ENCODE peak calls at places on chromosomes 11 and 22, in eight cellular contexts. M is tibial nerve, Q is GM23248, G is left ventricle myocardium inferior, I is transverse colon, B is breast epithelium, Y is body of pancreas, T is vagina. D is an unnamed sample. For H3K36me3, the result is how much of the 10 kb centered on the place peaks cover.

GRCh38 chr11:8247312-8247711 is 16.4 kb downstream of the LMO1 start:
- DNase-seq in M (no peak), Q (peak), G (no peak), I (peak), B (no peak), Y (peak), T (no peak), D (no peak)

GRCh38 chr22:29842740-29843139 is 4.7 kb upstream of the ASCC2 start:
- DNase-seq in M (no peak), Q (peak), G (no peak), I (no peak), B (no peak), Y (no peak), T (no peak), D (no peak)

GRCh38 chr11:121557348-121557747 is 104.6 kb upstream of the SORL1-AS1 start:
- DNase-seq in M (no peak), Q (no peak), G (no peak), I (no peak), B (no peak), Y (no peak), T (no peak), D (no peak)

GRCh38 chr11:67820079-67820478 is 145.7 kb upstream of the ALDH3B2 start:
- DNase-seq in M (no peak), Q (no peak), G (no peak), I (no peak), B (no peak), Y (no peak), T (no peak), D (no peak)

GRCh38 chr22:22721681-22722309 is 77.4 kb downstream of the GGTLC2 start:
- DNase-seq in M (no peak), Q (peak), G (no peak), I (no peak), B (no peak), Y (no peak), T (no peak), D (no peak)

GRCh38 chr11:117839936-117840813 is 15.6 kb upstream of the FXYD2 start:
- DNase-seq in M (no peak), Q (no peak), G (peak), I (peak), B (no peak), Y (no peak), T (peak), D (no peak)

GRCh38 chr11:57241311-57241972 is 4.4 kb upstream of the APLNR start:
- DNase-seq in M (no peak), Q (no peak), G (no peak), I (no peak), B (no peak), Y (no peak), T (no peak), D (no peak)

GRCh38 chr11:11027271-11027670 is 169.4 kb upstream of the ZBED5 start:
- DNase-seq in M (no peak), Q (peak), G (no peak), I (no peak), B (no peak), Y (no peak), T (no peak), D (no peak)

GRCh38 chr11:63847363-63847762 is 8.5 kb downstream of the MARK2 start:
- DNase-seq in M (no peak), Q (no peak), G (no peak), I (no peak), B (no peak), Y (peak), T (no peak), D (no peak)

GRCh38 chr11:8593935-8594909 is at the start of gene STK33:
- DNase-seq in M (no peak), Q (peak), G (peak), I (peak), B (no peak), Y (peak), T (no peak), D (no peak)

GRCh38 chr22:40502919-40503318 is 132.5 kb downstream of the SGSM3 start:
- DNase-seq in M (no peak), Q (no peak), G (no peak), I (no peak), B (no peak), Y (no peak), T (no peak), D (no peak)

GRCh38 chr22:27437570-27437969 is 364.0 kb downstream of the MN1 start:
- DNase-seq in M (no peak), Q (no peak), G (no peak), I (no peak), B (no peak), Y (no peak), T (no peak), D (no peak)
- H3K27ac ChIP-seq in M (no peak), Q (no peak), G (no peak), I (peak), B (no peak), Y (peak), T (no peak), D (no peak)

GRCh38 chr11:96524475-96524874 is 134.7 kb downstream of the JRKL start:
- DNase-seq in M (no peak), Q (peak), G (no peak), I (no peak), B (no peak), Y (no peak), T (no peak), D (no peak)
- H3K4me3 ChIP-seq in M (no peak), Q (no peak), G (no peak), I (no peak), B (no peak), Y (no peak), T (no peak), D (no peak)

GRCh38 chr22:26777402-26777801 is 120.0 kb downstream of the MIAT start:
- DNase-seq in M (no peak), Q (peak), G (no peak), I (no peak), B (no peak), Y (no peak), T (no peak), D (no peak)
- H3K36me3 ChIP-seq in M (half or more), Q (under half), G (half or more), I (under half), B (under half), Y (under half), T (under half), D (half or more)

DNA sequence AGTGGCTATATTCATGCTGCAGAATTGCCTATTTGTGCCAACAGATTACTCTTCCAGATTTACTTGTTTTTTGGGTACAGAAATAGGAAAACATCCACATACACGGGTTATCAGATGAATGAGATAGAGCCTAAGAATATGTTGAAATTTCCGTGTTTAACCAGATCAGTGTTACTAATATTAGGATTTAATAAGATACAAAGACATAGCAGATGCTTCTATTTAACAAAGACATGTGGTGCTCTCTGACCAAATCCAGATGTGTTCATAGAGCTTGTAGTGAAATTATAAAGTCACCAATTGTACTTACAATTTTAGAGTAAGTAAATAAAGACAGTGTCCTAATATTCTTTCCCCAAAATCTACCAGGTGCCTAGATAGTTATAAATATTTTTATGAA is 208.0 kb downstream of the CASP12 start:
- DNase-seq in M (no peak), Q (no peak), G (no peak), I (no peak), B (no peak), Y (no peak), T (no peak), D (no peak)
- H3K27ac ChIP-seq in M (no peak), Q (no peak), G (no peak), I (no peak), B (no peak), Y (no peak), T (no peak), D (no peak)

DNA sequence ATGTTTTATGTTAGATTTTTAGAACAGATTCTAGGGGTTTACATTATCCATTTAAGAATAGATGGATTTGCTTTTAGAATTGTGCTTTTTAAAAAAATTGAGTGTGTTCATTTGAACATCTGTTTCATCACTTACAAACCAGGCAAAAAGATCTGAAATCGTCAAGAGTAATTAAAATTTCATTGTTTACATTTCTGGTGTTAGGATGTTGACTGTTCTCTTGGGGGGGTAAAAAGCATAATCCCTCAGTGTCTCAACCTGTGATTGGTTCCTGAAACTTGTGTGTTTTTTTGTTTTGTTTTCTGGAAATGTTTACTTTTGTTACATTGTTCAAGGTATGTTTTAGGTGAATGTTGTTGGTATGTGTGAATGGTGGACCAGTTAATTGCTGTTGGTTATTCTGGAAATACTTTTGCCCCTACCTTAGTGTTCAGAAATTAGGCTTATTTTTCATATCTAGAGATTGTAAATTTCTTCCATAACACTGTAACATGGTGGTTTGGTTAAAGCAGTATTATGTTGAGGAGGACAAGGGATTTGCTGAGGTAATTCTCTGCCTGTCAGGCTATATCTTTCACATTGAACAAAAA is 4.8 kb downstream of the PCF11 start:
- DNase-seq in M (no peak), Q (no peak), G (no peak), I (no peak), B (no peak), Y (no peak), T (no peak), D (no peak)
- H3K4me3 ChIP-seq in M (no peak), Q (peak), G (peak), I (no peak), B (peak), Y (no peak), T (no peak), D (peak)

DNA sequence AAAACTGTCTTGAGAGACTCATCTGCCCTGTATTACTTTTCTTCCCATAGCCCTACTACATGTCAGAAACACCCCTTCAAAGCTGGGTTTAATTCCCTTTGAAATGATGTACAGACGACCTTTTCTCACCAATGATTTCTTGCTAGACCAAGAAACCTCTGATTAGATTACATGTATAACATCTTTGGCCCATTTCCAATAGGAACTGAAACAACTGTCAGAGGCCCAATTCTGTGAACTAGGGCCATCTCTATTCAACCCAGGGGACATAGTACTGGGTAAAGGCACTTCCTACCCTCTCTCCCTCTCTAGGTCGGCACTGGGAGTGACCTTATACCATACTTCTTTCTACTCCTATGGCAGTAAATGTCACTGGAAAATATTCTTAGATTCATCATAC is 19.4 kb downstream of the NPAT start:
- DNase-seq in M (no peak), Q (no peak), G (no peak), I (no peak), B (no peak), Y (no peak), T (no peak), D (no peak)
- H3K36me3 ChIP-seq in M (half or more), Q (under half), G (under half), I (under half), B (under half), Y (under half), T (under half), D (under half)

GRCh38 chr11:76277298-76278175 is 71.2 kb upstream of the WNT11 start:
- DNase-seq in M (no peak), Q (no peak), G (no peak), I (no peak), B (no peak), Y (no peak), T (no peak), D (no peak)

GRCh38 chr11:76275446-76275845 is 69.1 kb upstream of the WNT11 start:
- DNase-seq in M (no peak), Q (no peak), G (no peak), I (no peak), B (no peak), Y (no peak), T (no peak), D (no peak)

GRCh38 chr11:76278526-76278925 is 72.2 kb upstream of the WNT11 start:
- DNase-seq in M (no peak), Q (no peak), G (no peak), I (no peak), B (no peak), Y (no peak), T (no peak), D (no peak)

GRCh38 chr11:76276773-76277155 is 70.5 kb upstream of the WNT11 start:
- DNase-seq in M (no peak), Q (no peak), G (no peak), I (no peak), B (no peak), Y (no peak), T (no peak), D (no peak)

GRCh38 chr11:76276046-76276772 is 69.9 kb upstream of the WNT11 start:
- DNase-seq in M (no peak), Q (no peak), G (no peak), I (no peak), B (no peak), Y (no peak), T (no peak), D (no peak)
- H3K27ac ChIP-seq in M (no peak), Q (no peak), G (no peak), I (no peak), B (peak), Y (no peak), T (no peak), D (no peak)

DNA sequence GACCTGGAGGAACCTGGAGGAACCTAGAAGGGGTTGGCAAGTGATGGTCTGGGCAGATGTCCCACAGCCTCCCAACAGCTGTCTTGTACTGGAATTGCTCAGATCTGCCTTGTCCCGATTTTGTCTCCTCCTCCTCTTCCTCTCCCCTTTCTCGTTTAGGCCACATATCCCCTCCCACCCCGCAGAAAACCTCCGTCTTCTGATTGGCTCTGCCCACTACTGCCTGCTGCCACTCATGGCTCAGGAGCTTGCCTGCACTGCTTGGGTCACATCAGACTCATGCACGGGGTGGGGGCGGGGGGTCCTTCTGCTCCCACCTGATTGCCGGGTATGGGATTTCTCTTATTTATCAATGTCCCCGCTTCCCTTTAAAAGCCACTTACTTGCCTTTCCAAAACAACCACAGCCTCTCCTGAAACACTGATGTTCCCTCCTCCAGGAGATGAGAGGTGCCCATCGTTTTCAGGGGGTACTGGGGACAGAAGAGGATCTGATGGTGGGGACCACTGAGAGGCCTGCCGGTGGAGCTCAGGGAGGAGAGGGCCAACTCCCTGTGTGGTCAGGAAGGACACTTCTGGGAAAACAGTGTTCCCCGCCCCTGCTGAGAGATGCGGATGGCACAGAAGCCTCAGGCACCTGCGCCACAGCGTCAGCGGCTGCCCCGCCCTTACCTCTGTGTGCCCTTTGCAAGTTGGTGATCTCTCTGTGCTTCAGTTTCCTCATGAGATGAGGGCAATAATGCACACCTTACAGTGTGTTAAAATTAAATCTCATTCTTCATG is 14.7 kb downstream of the TOM1 start:
- DNase-seq in M (no peak), Q (no peak), G (no peak), I (peak), B (peak), Y (no peak), T (peak), D (no peak)
- H3K4me3 ChIP-seq in M (no peak), Q (no peak), G (peak), I (no peak), B (no peak), Y (no peak), T (no peak), D (no peak)